ENCODE peak calls at places on chromosomes 12 and 14, in six cellular contexts. E is LHCN-M2, P is foreskin fibroblast, C is T47D, Z is hippocampal formation, Q is foreskin keratinocyte. W is an unnamed sample.

GRCh38 chr12:113980537-113981337 is 14.6 kb upstream of the RBM19 start:
- DNase-seq in E (peak; percentile 47), P (peak; percentile 57), C (peak; percentile 85), Z (peak; percentile 28), Q (peak; percentile 42), W (peak; percentile 47)

GRCh38 chr12:116609715-116610114 is 50.5 kb downstream of the MAP1LC3B2 start:
- DNase-seq in E (no peak), P (no peak), C (peak; percentile 62), Z (no peak), Q (no peak), W (peak; percentile 60)

GRCh38 chr14:74437654-74438053 is 11.6 kb upstream of the SYNDIG1L start:
- DNase-seq in E (peak; percentile 6), P (no peak), C (peak; percentile 54), Z (no peak), Q (no peak), W (no peak)

GRCh38 chr12:104219908-104220404 is 4.4 kb downstream of the TXNRD1 start:
- DNase-seq in E (peak; percentile 78), P (peak; percentile 79), C (peak; percentile 81), Z (no peak), Q (peak; percentile 96), W (peak; percentile 39)

GRCh38 chr14:57657487-57657886 is 163.8 kb upstream of the CCDC198 start:
- DNase-seq in E (no peak), P (no peak), C (no peak), Z (no peak), Q (peak; percentile 28), W (no peak)

GRCh38 chr12:38282886-38283285 is 33.7 kb upstream of the ALG10B start:
- DNase-seq in E (no peak), P (no peak), C (peak; percentile 50), Z (no peak), Q (peak; percentile 87), W (no peak)

GRCh38 chr12:130452546-130452945 is 114.9 kb downstream of the PIWIL1 start:
- DNase-seq in E (no peak), P (no peak), C (no peak), Z (no peak), Q (no peak), W (no peak)

GRCh38 chr12:12456637-12457036 is 99.8 kb downstream of the BORCS5 start:
- DNase-seq in E (no peak), P (peak; percentile 67), C (no peak), Z (no peak), Q (no peak), W (peak; percentile 79)

GRCh38 chr12:103596981-103597380 is 9.9 kb downstream of the STAB2 start:
- DNase-seq in E (no peak), P (no peak), C (no peak), Z (no peak), Q (no peak), W (no peak)

GRCh38 chr12:58557156-58557555 is 363.1 kb downstream of the LRIG3 start:
- DNase-seq in E (peak; percentile 70), P (peak; percentile 82), C (no peak), Z (no peak), Q (no peak), W (no peak)

W was measured in MV-4-11.